ENCODE peak calls at places on chromosomes 6 and 20, in seven cellular contexts. M is A549, Y is SK-N-SH, W is sigmoid colon, P is esophagus muscularis mucosa, C is upper lobe of left lung, O is transverse colon. R is an unnamed sample.

GRCh38 chr6:133359760-133360159 is 118.6 kb downstream of the EYA4 start:
- DNase-seq in M (no peak), Y (no peak), W (no peak), P (no peak), C (no peak), O (no peak), R (no peak)

GRCh38 chr20:2234788-2235187 is 61.0 kb upstream of the TGM3 start:
- DNase-seq in M (no peak), Y (no peak), W (no peak), P (no peak), C (no peak), O (no peak), R (no peak)

GRCh38 chr6:148435386-148435785 is 92.7 kb downstream of the SASH1 start:
- DNase-seq in M (no peak), Y (no peak), W (no peak), P (no peak), C (peak; percentile 49), O (no peak), R (no peak)

GRCh38 chr6:157017861-157018260 is 240.7 kb downstream of the ARID1B start:
- DNase-seq in M (no peak), Y (no peak), W (no peak), P (no peak), C (no peak), O (no peak), R (no peak)

GRCh38 chr6:15929685-15930084 is 199.2 kb upstream of the MYLIP start:
- DNase-seq in M (no peak), Y (no peak), W (no peak), P (no peak), C (no peak), O (no peak), R (no peak)

GRCh38 chr20:61321481-61321880 is 69.4 kb downstream of the CDH4 start:
- DNase-seq in M (no peak), Y (no peak), W (peak; percentile 24), P (no peak), C (no peak), O (no peak), R (no peak)

GRCh38 chr6:142700032-142700431 is 244.9 kb downstream of the HIVEP2 start:
- DNase-seq in M (no peak), Y (no peak), W (no peak), P (peak; percentile 45), C (no peak), O (no peak), R (no peak)

GRCh38 chr6:3090013-3090412 is 21.7 kb downstream of the RIPK1 start:
- DNase-seq in M (no peak), Y (peak; percentile 42), W (no peak), P (no peak), C (no peak), O (no peak), R (no peak)

GRCh38 chr20:16672299-16672698 is 57.5 kb upstream of the SNRPB2 start:
- DNase-seq in M (no peak), Y (no peak), W (no peak), P (no peak), C (no peak), O (no peak), R (no peak)

GRCh38 chr6:147651249-147652063 is 143.0 kb downstream of the SAMD5 start:
- DNase-seq in M (no peak), Y (no peak), W (no peak), P (no peak), C (no peak), O (peak; percentile 20), R (no peak)

GRCh38 chr20:46512943-46513844 is at the start of gene ZNF334:
- DNase-seq in M (no peak), Y (peak; percentile 94), W (peak; percentile 76), P (no peak), C (peak; percentile 65), O (peak; percentile 28), R (peak; percentile 87)

GRCh38 chr6:1208876-1209275 is 103.0 kb upstream of the FOXQ1 start:
- DNase-seq in M (no peak), Y (no peak), W (no peak), P (peak; percentile 53), C (no peak), O (no peak), R (no peak)

GRCh38 chr20:61636531-61637116 is 384.6 kb downstream of the CDH4 start:
- DNase-seq in M (no peak), Y (no peak), W (no peak), P (no peak), C (no peak), O (no peak), R (no peak)

GRCh38 chr6:143108278-143108677 is 47.6 kb downstream of the AIG1 start:
- DNase-seq in M (no peak), Y (no peak), W (no peak), P (no peak), C (no peak), O (no peak), R (no peak)

GRCh38 chr6:93057584-93057983 is 361.8 kb downstream of the EPHA7 start:
- DNase-seq in M (no peak), Y (no peak), W (no peak), P (no peak), C (no peak), O (no peak), R (no peak)

GRCh38 chr6:93183513-93183912 is 235.8 kb downstream of the EPHA7 start:
- DNase-seq in M (no peak), Y (no peak), W (no peak), P (no peak), C (no peak), O (no peak), R (no peak)

GRCh38 chr6:53837875-53838806 is 43.3 kb downstream of the LRRC1 start:
- DNase-seq in M (no peak), Y (no peak), W (peak; percentile 86), P (no peak), C (no peak), O (no peak), R (no peak)

GRCh38 chr6:134177753-134178229 is 125.4 kb upstream of the SLC2A12 start:
- DNase-seq in M (no peak), Y (no peak), W (no peak), P (peak; percentile 79), C (no peak), O (peak; percentile 52), R (no peak)

GRCh38 chr6:14272111-14273085 is 154.8 kb downstream of the CD83 start:
- DNase-seq in M (no peak), Y (no peak), W (no peak), P (peak; percentile 12), C (no peak), O (no peak), R (no peak)

GRCh38 chr6:17354700-17355403 is 38.5 kb upstream of the CAP2 start:
- DNase-seq in M (peak; percentile 56), Y (no peak), W (no peak), P (no peak), C (no peak), O (no peak), R (no peak)

GRCh38 chr20:57106692-57107091 is 159.7 kb downstream of the BMP7 start:
- DNase-seq in M (no peak), Y (no peak), W (no peak), P (no peak), C (no peak), O (no peak), R (no peak)

GRCh38 chr6:45556828-45557227 is 179.1 kb upstream of the SUPT3H start:
- DNase-seq in M (no peak), Y (no peak), W (no peak), P (peak; percentile 72), C (no peak), O (no peak), R (peak; percentile 41)

GRCh38 chr20:44683263-44684046 is 31.7 kb upstream of the CCN5 start:
- DNase-seq in M (peak; percentile 91), Y (peak; percentile 75), W (no peak), P (no peak), C (peak; percentile 37), O (peak; percentile 56), R (no peak)

GRCh38 chr20:41540459-41540858 is 77.7 kb downstream of the CHD6 start:
- DNase-seq in M (no peak), Y (no peak), W (no peak), P (no peak), C (no peak), O (no peak), R (no peak)

GRCh38 chr20:1871807-1872455 is 23.3 kb upstream of the SIRPA start:
- DNase-seq in M (no peak), Y (no peak), W (no peak), P (no peak), C (no peak), O (no peak), R (no peak)

GRCh38 chr6:25971187-25971811 is 8.7 kb downstream of the TRIM38 start:
- DNase-seq in M (peak; percentile 29), Y (no peak), W (no peak), P (no peak), C (peak; percentile 61), O (no peak), R (no peak)

GRCh38 chr6:42045538-42046460 is 4.5 kb upstream of the TAF8 start:
- DNase-seq in M (no peak), Y (no peak), W (peak; percentile 98), P (peak; percentile 98), C (peak; percentile 98), O (peak; percentile 96), R (peak; percentile 96)
- TF ChIP-seq EP300 in M (no peak), Y (no peak), W (peak; percentile 76), P (peak; percentile 29), C (no peak), O (peak; percentile 89), R (no peak)

GRCh38 chr6:162681447-162681846 is 46.1 kb downstream of the PRKN start:
- DNase-seq in M (no peak), Y (no peak), W (no peak), P (no peak), C (no peak), O (no peak), R (no peak)
- TF ChIP-seq CTCF in M (no peak), Y (no peak), W (no peak), P (no peak), C (no peak), O (no peak), R (no peak)

GRCh38 chr6:160412993-160413392 is 64.8 kb downstream of the SLC22A3 start:
- DNase-seq in M (no peak), Y (no peak), W (no peak), P (peak; percentile 31), C (no peak), O (no peak), R (no peak)
- H3K4me3 ChIP-seq in M (no peak overlapping the region), Y (no peak overlapping the region), W (no peak overlapping the region), P (no peak overlapping the region), C (no peak overlapping the region), O (no peak overlapping the region), R (no peak overlapping the region)

DNA sequence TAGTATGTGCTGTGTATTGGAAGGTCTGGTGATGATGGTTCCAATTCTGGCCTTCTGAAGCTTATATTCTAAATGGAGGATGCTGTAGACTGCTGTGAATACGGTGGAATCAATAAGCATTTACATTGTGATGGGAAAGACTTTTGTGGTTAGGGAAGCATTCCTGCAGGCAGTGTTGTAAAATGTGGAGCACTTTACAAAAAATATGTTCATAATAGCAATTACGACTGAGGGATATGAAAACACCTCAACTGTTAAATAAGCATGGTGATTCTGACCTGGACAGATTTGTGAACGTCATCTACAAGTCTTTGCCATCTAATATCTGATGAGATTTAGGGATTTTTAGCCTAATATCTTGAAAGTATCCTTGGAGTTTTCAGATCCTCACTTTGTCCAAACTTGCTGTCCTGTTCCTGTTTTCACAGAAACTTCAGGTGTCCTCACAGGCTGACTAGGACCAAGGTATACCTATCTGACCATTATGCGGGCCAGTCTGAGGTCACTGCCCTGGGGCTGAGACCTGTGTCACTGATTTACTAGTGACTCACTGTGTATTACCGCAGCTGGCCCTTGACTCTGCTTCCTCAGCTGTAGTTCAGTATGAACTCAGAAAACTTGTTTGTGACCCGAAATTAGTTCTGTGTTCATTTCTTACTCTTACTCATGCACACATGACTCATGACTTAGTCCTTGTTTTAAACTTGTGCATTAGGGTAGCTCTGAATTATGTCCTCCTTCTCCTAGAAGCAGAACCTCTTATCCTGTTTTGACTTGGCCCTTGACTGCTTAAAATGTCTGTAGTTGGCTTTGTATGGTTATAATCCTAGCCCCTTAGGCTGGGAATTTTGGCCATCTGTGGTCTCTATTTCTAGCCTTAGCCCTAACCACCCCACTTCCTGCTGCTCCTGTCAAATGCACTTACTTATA is 343.0 kb downstream of the CDKAL1 start:
- DNase-seq in M (peak; percentile 49), Y (no peak), W (peak; percentile 69), P (no peak), C (peak; percentile 79), O (peak; percentile 40), R (peak; percentile 36)
- TF ChIP-seq EP300 in M (peak; percentile 67), Y (no peak), W (no peak), P (no peak), C (no peak), O (no peak), R (no peak)

R was measured in ovary.